ENCODE peak calls at places on chromosomes 16 and 17, in four cellular contexts. A is cardiac muscle cell; K is CD8-positive, alpha-beta T cell; P is left ventricle myocardium inferior. Z is an unnamed sample.

GRCh38 chr16:9372934-9373890 is 281.8 kb downstream of the HAPSTR1 start:
- DNase-seq in A (peak), K (no peak), P (no peak), Z (no peak)

GRCh38 chr17:51481370-51481769 is 221.0 kb downstream of the UTP18 start:
- DNase-seq in A (no peak), K (no peak), P (no peak), Z (no peak)

GRCh38 chr16:66116163-66116792 is 250.2 kb upstream of the CDH5 start:
- DNase-seq in A (no peak), K (no peak), P (no peak), Z (no peak)

GRCh38 chr17:43468746-43469544 is 14.8 kb upstream of the DHX8 start:
- DNase-seq in A (no peak), K (no peak), P (no peak), Z (peak)

GRCh38 chr17:49496183-49496865 is 1.2 kb downstream of the NGFR start:
- DNase-seq in A (peak), K (peak), P (peak), Z (no peak)

GRCh38 chr16:1037023-1037933 is 35.3 kb upstream of the SSTR5 start:
- DNase-seq in A (no peak), K (no peak), P (no peak), Z (peak)

GRCh38 chr17:73747221-73748002 is 103.2 kb upstream of the SDK2 start:
- DNase-seq in A (no peak), K (no peak), P (peak), Z (no peak)

GRCh38 chr17:55577687-55578086 is 66.4 kb upstream of the SMIM36 start:
- DNase-seq in A (no peak), K (no peak), P (peak), Z (no peak)

GRCh38 chr16:86387461-86388440 is 122.6 kb upstream of the FOXF1 start:
- DNase-seq in A (no peak), K (no peak), P (no peak), Z (no peak)

GRCh38 chr16:55686671-55687070 is 30.9 kb downstream of the SLC6A2 start:
- DNase-seq in A (no peak), K (no peak), P (no peak), Z (no peak)

GRCh38 chr16:2183671-2184070 is 12.7 kb downstream of the CASKIN1 start:
- DNase-seq in A (no peak), K (no peak), P (no peak), Z (no peak)

DNA sequence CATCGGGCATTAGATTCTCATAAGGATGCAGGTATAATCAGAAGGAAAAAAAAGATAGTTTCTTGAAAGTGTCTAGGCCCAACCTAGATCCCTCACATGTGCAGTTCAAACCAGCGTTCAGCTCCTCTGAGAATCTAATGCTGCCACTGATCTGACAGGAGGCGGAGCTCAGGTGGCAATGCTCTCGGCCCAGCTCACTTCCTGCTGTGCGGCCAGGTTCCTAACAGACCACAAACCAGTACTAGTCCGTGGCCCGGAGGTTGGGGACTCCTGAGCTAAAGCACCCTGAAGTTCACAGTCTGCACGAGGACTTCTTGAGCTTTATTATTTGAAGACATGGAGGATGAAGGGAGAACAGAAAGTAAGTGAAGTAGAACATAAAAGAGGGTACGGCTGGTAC is 16.8 kb downstream of the SMCR8 start:
- DNase-seq in A (no peak), K (peak), P (no peak), Z (no peak)
- H3K27ac ChIP-seq in A (no peak), K (no peak), P (no peak), Z (no peak)

DNA sequence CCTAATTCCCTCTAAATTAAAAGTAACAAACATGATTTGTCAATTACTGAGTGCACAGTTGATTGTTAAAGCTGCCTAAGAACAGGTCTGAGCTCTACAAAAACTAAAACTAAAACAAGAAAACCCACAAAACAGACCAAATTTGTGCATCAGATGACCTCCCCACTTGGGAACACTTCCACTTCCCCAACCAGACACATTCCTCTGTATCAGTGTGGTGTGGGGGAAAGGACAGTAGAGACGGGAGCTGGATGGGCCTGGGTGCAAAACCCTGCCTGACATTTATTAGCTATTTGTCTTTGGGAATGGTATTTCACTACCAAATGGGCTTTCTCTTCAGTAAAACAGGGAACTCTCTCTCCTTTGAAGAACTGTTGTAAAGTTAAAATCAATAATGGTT is 29.8 kb downstream of the STAT3 start:
- DNase-seq in A (no peak), K (no peak), P (no peak), Z (no peak)
- H3K27ac ChIP-seq in A (no peak), K (no peak), P (no peak), Z (no peak)

DNA sequence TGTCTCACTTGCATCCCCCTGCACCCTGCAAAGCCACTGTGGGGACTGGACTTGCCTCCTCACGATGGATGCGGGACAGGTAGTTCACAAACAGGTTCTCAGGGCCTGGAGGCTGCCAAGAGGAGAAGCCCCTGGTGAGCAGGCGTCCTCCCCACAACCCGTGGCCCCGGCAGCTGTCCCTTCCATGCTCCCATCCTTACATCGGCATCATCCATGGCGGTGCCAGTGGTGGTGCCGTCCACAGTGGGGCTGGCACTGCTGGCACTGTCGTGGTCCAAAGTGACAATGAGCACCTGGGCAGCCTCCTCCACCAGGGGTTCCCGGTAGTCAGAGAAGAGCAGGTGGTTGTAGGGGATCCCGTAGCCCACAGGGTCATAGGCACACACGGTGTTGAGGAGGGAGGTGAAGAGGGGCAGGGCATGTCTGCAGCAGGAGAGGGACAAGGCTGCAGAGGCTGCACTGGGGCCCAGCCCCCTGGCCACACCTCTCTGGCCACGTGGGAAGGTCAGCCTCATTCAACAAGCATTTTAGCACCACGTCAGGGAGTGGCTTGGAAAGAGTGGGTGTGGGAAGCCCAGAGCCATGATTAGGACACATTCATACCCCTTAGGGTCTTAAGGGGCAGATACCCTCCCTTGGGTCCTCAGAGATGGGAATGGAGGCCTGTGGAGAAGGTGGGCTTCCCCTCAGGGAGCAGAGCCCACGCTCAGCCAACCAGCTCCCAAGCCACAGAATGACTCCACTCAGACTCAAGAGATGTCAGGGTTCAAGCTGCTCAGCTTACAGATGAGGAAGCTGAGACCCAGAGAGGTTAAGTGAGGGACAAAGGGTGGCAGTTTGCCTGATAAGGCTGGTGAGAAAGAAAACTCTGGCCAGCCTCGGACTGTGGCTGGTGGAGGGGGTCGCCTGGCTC is 12.5 kb downstream of the HID1 start:
- DNase-seq in A (no peak), K (no peak), P (no peak), Z (no peak)
- H3K27ac ChIP-seq in A (no peak), K (no peak), P (no peak), Z (no peak)

DNA sequence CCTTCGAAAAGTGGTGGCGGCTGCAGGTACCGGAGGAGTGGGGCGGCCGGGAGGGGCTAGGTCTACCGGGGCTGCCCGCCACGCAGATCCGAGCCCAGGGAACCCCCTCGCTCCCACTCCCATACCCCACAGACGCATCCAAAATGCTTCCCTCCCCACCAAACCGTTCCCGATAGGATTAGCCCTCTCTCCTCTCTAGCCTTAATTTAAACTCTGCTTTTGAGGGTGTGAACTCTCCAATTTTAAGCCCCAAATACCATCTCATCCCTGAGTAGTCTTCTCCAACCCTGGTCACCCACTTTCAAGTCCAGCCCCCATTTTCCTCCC is 260 bp upstream of the CXCL16 start:
- DNase-seq in A (no peak), K (no peak), P (no peak), Z (no peak)
- H3K27ac ChIP-seq in A (no peak), K (peak), P (peak), Z (no peak)

GRCh38 chr17:56697190-56697589 is 103.7 kb downstream of the NOG start:
- DNase-seq in A (no peak), K (no peak), P (no peak), Z (no peak)

GRCh38 chr17:56694825-56695224 is 101.3 kb downstream of the NOG start:
- DNase-seq in A (no peak), K (no peak), P (no peak), Z (no peak)

GRCh38 chr17:56700919-56701420 is 107.5 kb downstream of the NOG start:
- DNase-seq in A (peak), K (no peak), P (no peak), Z (no peak)

DNA sequence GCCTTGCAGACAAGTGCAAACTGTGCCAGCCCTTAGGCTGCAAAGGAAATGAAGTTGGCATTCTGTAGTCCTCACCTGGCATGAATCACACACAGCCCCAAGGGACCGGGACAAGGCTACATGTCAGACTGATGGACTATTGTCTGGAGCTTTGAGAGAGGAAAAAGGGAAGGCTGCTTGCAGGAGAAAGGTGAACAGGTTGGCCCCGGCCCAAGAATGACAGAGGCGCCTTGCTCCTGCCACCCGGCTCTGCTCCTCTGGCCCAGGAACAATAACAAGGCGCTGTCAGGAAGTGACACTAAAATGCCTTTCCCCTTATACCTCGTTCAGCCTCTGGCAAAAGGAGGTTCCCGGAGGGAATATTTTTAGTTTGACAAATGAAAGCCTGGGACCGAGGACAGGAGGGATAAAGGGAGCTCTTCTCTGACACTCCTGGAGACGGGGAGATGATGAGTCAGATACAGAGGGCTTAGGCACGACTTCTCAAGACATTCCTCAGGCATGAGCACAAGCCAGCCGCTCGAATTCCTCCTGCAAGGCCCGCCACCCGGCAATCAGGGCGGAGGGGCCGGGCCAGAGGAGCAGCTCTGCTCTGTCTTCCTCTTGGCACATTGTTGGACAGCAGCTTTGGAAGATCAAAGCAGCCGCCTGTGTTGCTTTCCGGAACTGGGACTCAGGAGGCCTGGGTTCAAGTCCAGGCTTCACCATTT is 105.8 kb downstream of the NOG start:
- DNase-seq in A (peak), K (no peak), P (peak), Z (peak)
- H3K27ac ChIP-seq in A (peak), K (no peak), P (no peak), Z (peak)

GRCh38 chr17:45221997-45222272 is 250 bp downstream of the FMNL1 start:
- DNase-seq in A (no peak), K (no peak), P (no peak), Z (peak)

GRCh38 chr17:45222994-45223540 is 1.4 kb downstream of the FMNL1 start:
- DNase-seq in A (no peak), K (no peak), P (no peak), Z (no peak)

GRCh38 chr17:45223541-45224528 is 2.1 kb downstream of the FMNL1 start:
- DNase-seq in A (no peak), K (peak), P (no peak), Z (no peak)

GRCh38 chr17:45221081-45221996 is at the start of gene FMNL1:
- DNase-seq in A (no peak), K (peak), P (peak), Z (no peak)

DNA sequence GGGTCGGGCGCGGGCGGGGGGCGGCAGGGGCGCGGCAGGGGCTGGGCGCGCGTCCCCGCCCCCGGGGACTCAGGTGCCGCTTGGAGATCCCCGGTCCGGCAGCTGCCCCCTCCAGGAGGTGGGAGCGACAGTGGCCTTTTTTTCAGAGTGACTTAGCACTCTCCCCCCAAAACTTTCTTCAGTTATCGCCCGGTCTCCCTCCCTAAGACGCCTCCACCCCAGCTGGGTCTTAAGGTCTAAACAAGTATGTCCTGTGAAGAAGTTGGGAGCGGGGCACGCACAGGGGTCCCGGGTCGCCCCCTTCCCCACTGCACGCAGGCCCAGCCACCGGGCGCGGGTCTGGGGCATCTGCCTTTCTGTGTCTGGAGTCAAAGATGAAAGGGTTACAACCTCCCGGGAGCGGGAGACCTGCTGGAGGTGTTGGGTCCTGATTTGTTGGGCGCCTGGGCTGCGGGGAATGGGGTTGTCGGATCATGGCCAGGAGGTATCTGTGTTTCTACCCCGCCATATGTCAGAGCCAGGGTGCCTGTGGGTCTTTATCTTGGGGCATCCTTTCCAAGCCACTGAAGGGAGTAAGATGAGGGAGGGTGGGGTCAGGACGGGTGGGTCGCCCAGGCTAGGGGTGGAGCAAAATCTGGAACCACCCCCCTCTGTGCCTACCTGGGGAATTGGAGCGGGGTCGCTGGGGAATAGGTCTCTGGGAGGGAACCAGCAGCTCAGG is 748 bp downstream of the FMNL1 start:
- DNase-seq in A (no peak), K (peak), P (no peak), Z (peak)
- H3K27ac ChIP-seq in A (no peak), K (peak), P (peak), Z (no peak)

GRCh38 chr17:3978421-3979275 is 14.4 kb upstream of the ATP2A3 start:
- DNase-seq in A (no peak), K (no peak), P (no peak), Z (no peak)

GRCh38 chr17:3982113-3982512 is 17.9 kb upstream of the ATP2A3 start:
- DNase-seq in A (no peak), K (no peak), P (no peak), Z (peak)

GRCh38 chr17:3981455-3981854 is 17.2 kb upstream of the ATP2A3 start:
- DNase-seq in A (no peak), K (no peak), P (no peak), Z (peak)

GRCh38 chr17:3979276-3979583 is 15.0 kb upstream of the ATP2A3 start:
- DNase-seq in A (no peak), K (no peak), P (no peak), Z (no peak)

DNA sequence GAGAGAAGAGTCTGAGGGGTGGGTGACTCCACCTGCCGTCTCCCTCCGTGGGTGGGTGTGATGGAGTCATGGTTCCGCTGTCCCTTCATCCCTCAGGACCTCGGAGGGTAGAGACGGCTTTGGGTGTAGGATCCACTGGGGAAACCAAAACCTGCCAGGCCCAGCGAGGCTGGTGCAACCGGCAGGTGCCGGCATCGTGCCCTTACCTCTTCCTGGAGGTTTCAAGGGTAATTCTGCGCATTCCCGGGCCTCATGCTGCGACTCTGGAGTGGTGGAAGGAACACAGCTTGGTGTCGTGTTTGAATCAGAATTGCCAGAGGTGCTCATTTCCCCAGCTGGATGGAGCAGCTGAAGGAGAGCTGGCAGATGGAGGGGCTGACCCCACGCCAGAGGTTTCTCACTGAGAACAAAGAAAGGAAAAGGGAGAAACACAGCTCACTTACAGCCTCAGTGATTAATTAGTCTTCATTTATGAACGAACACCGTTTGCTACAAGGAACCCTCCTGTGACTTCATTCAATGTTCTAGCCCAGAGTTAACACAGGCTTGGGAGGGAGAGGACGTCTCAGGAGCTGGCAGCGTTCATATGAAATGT is 16.2 kb upstream of the ATP2A3 start:
- DNase-seq in A (no peak), K (no peak), P (no peak), Z (peak)
- H3K27ac ChIP-seq in A (no peak), K (no peak), P (no peak), Z (no peak)

GRCh38 chr16:88782454-88783390 is 2.3 kb downstream of the PIEZO1 start:
- DNase-seq in A (no peak), K (no peak), P (no peak), Z (peak)

GRCh38 chr16:88784074-88784855 is 755 bp downstream of the PIEZO1 start:
- DNase-seq in A (peak), K (no peak), P (peak), Z (peak)

GRCh38 chr16:88785106-88785924 is at the start of gene PIEZO1:
- DNase-seq in A (peak), K (peak), P (peak), Z (peak)

GRCh38 chr16:88784856-88785105 is 239 bp downstream of the PIEZO1 start:
- DNase-seq in A (no peak), K (no peak), P (no peak), Z (no peak)

GRCh38 chr16:88783391-88784073 is 1.5 kb downstream of the PIEZO1 start:
- DNase-seq in A (no peak), K (no peak), P (no peak), Z (no peak)
- H3K27ac ChIP-seq in A (peak), K (peak), P (peak), Z (peak)

DNA sequence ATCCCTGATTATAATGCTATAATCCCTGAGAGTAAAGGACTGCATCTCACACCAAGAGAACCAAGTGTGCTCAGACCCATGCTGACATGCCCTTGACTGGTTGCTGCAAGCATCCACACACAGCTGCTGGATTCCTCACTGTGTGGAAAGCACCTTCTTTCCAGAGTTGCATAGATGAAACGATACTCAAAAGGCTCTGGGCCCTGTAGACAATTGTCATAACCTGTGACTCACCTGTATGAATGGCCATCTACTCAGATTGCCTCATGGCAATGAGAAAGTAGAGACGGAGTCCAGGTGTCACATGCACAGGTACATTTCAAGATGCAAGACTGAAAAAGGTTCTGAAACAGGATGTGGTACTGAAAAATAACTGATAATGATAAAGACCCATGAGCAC is 58.1 kb downstream of the MPHOSPH6 start:
- DNase-seq in A (no peak), K (no peak), P (no peak), Z (no peak)
- H3K27ac ChIP-seq in A (no peak), K (no peak), P (no peak), Z (no peak)

GRCh38 chr17:2510559-2510958 is 1.1 kb downstream of the METTL16 start:
- DNase-seq in A (no peak), K (no peak), P (no peak), Z (no peak)
- H3K27ac ChIP-seq in A (peak), K (peak), P (peak), Z (peak)

Z was measured in RWPE2.